ENCODE peak calls at places on chromosomes 2 and 18, in ten cellular contexts. One of them, this sample, is unnamed.

GRCh38 chr18:24009651-24010333 is 4.8 kb upstream of the TTC39C start:
- DNase-seq in cardiac fibroblast: no peak
- DNase-seq in kidney epithelial cell: no peak
- DNase-seq in HTR-8/SVneo: no peak
- DNase-seq in iris pigment epithelial cell: no peak
- DNase-seq in small intestine: no peak
- DNase-seq in stimulated activated CD8-positive, alpha-beta memory T cell treated with anti-CD3 and anti-CD28 coated beads, Interleukin-7, amount 100 ng/mL, for 1 hour: no peak
- DNase-seq in choroid plexus epithelial cell: no peak
- DNase-seq in BE2C: no peak
- DNase-seq in neural progenitor cell: no peak
- DNase-seq in this sample: no peak

GRCh38 chr2:97754690-97755346 is 41.4 kb downstream of the ZAP70 start:
- DNase-seq in HTR-8/SVneo: no peak
- DNase-seq in small intestine: no peak
- DNase-seq in choroid plexus epithelial cell: no peak
- DNase-seq in stimulated activated CD8-positive, alpha-beta memory T cell treated with anti-CD3 and anti-CD28 coated beads, Interleukin-7, amount 100 ng/mL, for 1 hour: no peak
- DNase-seq in kidney epithelial cell: no peak
- DNase-seq in BE2C: no peak
- DNase-seq in cardiac fibroblast: no peak
- DNase-seq in iris pigment epithelial cell: no peak
- DNase-seq in neural progenitor cell: no peak
- DNase-seq in this sample: no peak

GRCh38 chr2:238097201-238097987 is 2.7 kb upstream of the ESPNL start:
- DNase-seq in stimulated activated CD8-positive, alpha-beta memory T cell treated with anti-CD3 and anti-CD28 coated beads, Interleukin-7, amount 100 ng/mL, for 1 hour: no peak
- DNase-seq in cardiac fibroblast: no peak
- DNase-seq in small intestine: no peak
- DNase-seq in choroid plexus epithelial cell: no peak
- DNase-seq in neural progenitor cell: no peak
- DNase-seq in iris pigment epithelial cell: no peak
- DNase-seq in BE2C: no peak
- DNase-seq in HTR-8/SVneo: no peak
- DNase-seq in kidney epithelial cell: no peak
- DNase-seq in this sample: no peak

GRCh38 chr2:226609361-226609760 is 190.3 kb downstream of the IRS1 start:
- DNase-seq in choroid plexus epithelial cell: peak
- DNase-seq in neural progenitor cell: no peak
- DNase-seq in small intestine: no peak
- DNase-seq in stimulated activated CD8-positive, alpha-beta memory T cell treated with anti-CD3 and anti-CD28 coated beads, Interleukin-7, amount 100 ng/mL, for 1 hour: no peak
- DNase-seq in BE2C: no peak
- DNase-seq in HTR-8/SVneo: no peak
- DNase-seq in cardiac fibroblast: peak
- DNase-seq in iris pigment epithelial cell: peak
- DNase-seq in kidney epithelial cell: no peak
- DNase-seq in this sample: no peak

GRCh38 chr2:62208758-62209114 is 12.8 kb downstream of the B3GNT2 start:
- DNase-seq in HTR-8/SVneo: no peak
- DNase-seq in stimulated activated CD8-positive, alpha-beta memory T cell treated with anti-CD3 and anti-CD28 coated beads, Interleukin-7, amount 100 ng/mL, for 1 hour: no peak
- DNase-seq in neural progenitor cell: no peak
- DNase-seq in BE2C: no peak
- DNase-seq in small intestine: no peak
- DNase-seq in cardiac fibroblast: no peak
- DNase-seq in choroid plexus epithelial cell: no peak
- DNase-seq in iris pigment epithelial cell: no peak
- DNase-seq in kidney epithelial cell: no peak
- DNase-seq in this sample: no peak

GRCh38 chr18:50099725-50100414 is 95.1 kb downstream of the MYO5B start:
- DNase-seq in neural progenitor cell: no peak
- DNase-seq in HTR-8/SVneo: no peak
- DNase-seq in cardiac fibroblast: peak
- DNase-seq in choroid plexus epithelial cell: peak
- DNase-seq in kidney epithelial cell: peak
- DNase-seq in iris pigment epithelial cell: peak
- DNase-seq in small intestine: peak
- DNase-seq in stimulated activated CD8-positive, alpha-beta memory T cell treated with anti-CD3 and anti-CD28 coated beads, Interleukin-7, amount 100 ng/mL, for 1 hour: no peak
- DNase-seq in BE2C: no peak
- DNase-seq in this sample: peak

GRCh38 chr2:949894-950626 is 589 bp upstream of the SNTG2 start:
- DNase-seq in BE2C: no peak
- DNase-seq in iris pigment epithelial cell: no peak
- DNase-seq in kidney epithelial cell: no peak
- DNase-seq in cardiac fibroblast: no peak
- DNase-seq in small intestine: no peak
- DNase-seq in HTR-8/SVneo: no peak
- DNase-seq in neural progenitor cell: peak
- DNase-seq in stimulated activated CD8-positive, alpha-beta memory T cell treated with anti-CD3 and anti-CD28 coated beads, Interleukin-7, amount 100 ng/mL, for 1 hour: no peak
- DNase-seq in choroid plexus epithelial cell: no peak
- DNase-seq in this sample: no peak

GRCh38 chr2:25831744-25832449 is 46.4 kb downstream of the ASXL2 start:
- DNase-seq in small intestine: peak
- DNase-seq in cardiac fibroblast: no peak
- DNase-seq in HTR-8/SVneo: no peak
- DNase-seq in stimulated activated CD8-positive, alpha-beta memory T cell treated with anti-CD3 and anti-CD28 coated beads, Interleukin-7, amount 100 ng/mL, for 1 hour: no peak
- DNase-seq in neural progenitor cell: no peak
- DNase-seq in kidney epithelial cell: no peak
- DNase-seq in choroid plexus epithelial cell: no peak
- DNase-seq in iris pigment epithelial cell: no peak
- DNase-seq in BE2C: no peak
- DNase-seq in this sample: no peak

GRCh38 chr2:151900261-151900660 is 72.0 kb upstream of the ARL5A start:
- DNase-seq in small intestine: no peak
- DNase-seq in stimulated activated CD8-positive, alpha-beta memory T cell treated with anti-CD3 and anti-CD28 coated beads, Interleukin-7, amount 100 ng/mL, for 1 hour: no peak
- DNase-seq in BE2C: no peak
- DNase-seq in choroid plexus epithelial cell: no peak
- DNase-seq in HTR-8/SVneo: no peak
- DNase-seq in neural progenitor cell: no peak
- DNase-seq in cardiac fibroblast: no peak
- DNase-seq in iris pigment epithelial cell: no peak
- DNase-seq in kidney epithelial cell: no peak
- DNase-seq in this sample: no peak

This sample was measured in epithelial cell of proximal tubule.